ENCODE peak calls at places on chromosomes 2 and 18, in eight cellular contexts. S, A, H, E, N, M, Z and G are unnamed samples. For H3K4me1, the result is how much of the 10 kb centered on the place peaks cover.

GRCh38 chr2:164061129-164061746 is 325.4 kb upstream of the FIGN start:
- DNase-seq in A (no peak), M (no peak), S (no peak), Z (no peak), E (peak), H (no peak), N (peak), G (no peak)

GRCh38 chr2:98463988-98464771 is 19.5 kb downstream of the INPP4A start:
- DNase-seq in Z (peak), S (no peak), A (no peak), E (no peak), N (no peak), H (peak), M (peak), G (no peak)

GRCh38 chr18:54946149-54946581 is 13.1 kb downstream of the CCDC68 start:
- DNase-seq in N (peak), S (no peak), A (no peak), H (peak), M (no peak), Z (no peak), E (peak), G (no peak)

GRCh38 chr18:3579701-3580100 is 129.7 kb downstream of the TGIF1 start:
- DNase-seq in S (peak), A (no peak), Z (no peak), E (peak), M (no peak), N (peak), H (no peak), G (no peak)

GRCh38 chr18:8988262-8988871 is 114.1 kb upstream of the NDUFV2 start:
- DNase-seq in S (no peak), M (peak), N (peak), Z (peak), A (peak), E (peak), H (peak), G (peak)

GRCh38 chr2:188024811-188025210 is 266.9 kb upstream of the GULP1 start:
- DNase-seq in S (no peak), H (no peak), A (no peak), N (peak), M (no peak), E (peak), Z (no peak), G (no peak)

GRCh38 chr2:73910873-73911547 is 15.7 kb upstream of the DGUOK start:
- DNase-seq in A (no peak), H (no peak), M (no peak), N (no peak), S (no peak), Z (peak), E (no peak), G (no peak)

GRCh38 chr2:180790891-180791290 is 189.5 kb upstream of the UBE2E3 start:
- DNase-seq in N (peak), M (no peak), S (no peak), E (peak), A (no peak), H (no peak), Z (no peak), G (no peak)

GRCh38 chr2:156573710-156574109 is 137.5 kb downstream of the GPD2 start:
- DNase-seq in A (no peak), S (no peak), N (no peak), M (no peak), H (no peak), Z (no peak), E (no peak), G (no peak)

GRCh38 chr2:69047625-69048145 is 34.7 kb downstream of the ANTXR1 start:
- DNase-seq in S (no peak), H (no peak), Z (no peak), E (no peak), N (no peak), M (no peak), A (no peak), G (no peak)

GRCh38 chr2:54422072-54422581 is 34.0 kb upstream of the SPTBN1 start:
- DNase-seq in H (peak), M (no peak), A (no peak), Z (no peak), S (no peak), E (no peak), N (no peak), G (no peak)

GRCh38 chr18:74896390-74896991 is 298.8 kb downstream of the ZNF407 start:
- DNase-seq in A (no peak), H (peak), N (peak), S (peak), M (no peak), Z (no peak), E (no peak), G (peak)

GRCh38 chr2:41954304-41955291 is 93.2 kb upstream of the PKDCC start:
- DNase-seq in E (no peak), A (no peak), Z (no peak), N (no peak), H (no peak), S (no peak), M (no peak), G (no peak)

GRCh38 chr2:223113161-223113560 is 61.2 kb downstream of the KCNE4 start:
- DNase-seq in Z (no peak), E (no peak), A (no peak), N (peak), S (no peak), M (no peak), H (no peak), G (no peak)

GRCh38 chr18:29003194-29003593 is 826.3 kb upstream of the CDH2 start:
- DNase-seq in N (no peak), M (no peak), E (no peak), A (no peak), Z (no peak), H (no peak), S (no peak), G (no peak)

GRCh38 chr18:39966275-39966674 is 1988.8 kb upstream of the PIK3C3 start:
- DNase-seq in N (no peak), S (no peak), E (no peak), A (no peak), Z (no peak), H (no peak), M (no peak), G (no peak)

GRCh38 chr2:65494078-65494477 is 61.7 kb upstream of the SPRED2 start:
- DNase-seq in Z (no peak), M (no peak), N (no peak), E (no peak), H (no peak), S (no peak), A (no peak), G (no peak)

GRCh38 chr2:112725545-112726457 is 5.0 kb downstream of the NT5DC4 start:
- DNase-seq in M (no peak), N (no peak), S (peak), Z (no peak), E (no peak), H (no peak), A (no peak), G (no peak)

GRCh38 chr18:7561907-7562460 is 5.1 kb upstream of the PTPRM start:
- DNase-seq in S (no peak), Z (no peak), E (peak), M (no peak), H (no peak), N (no peak), A (no peak), G (no peak)

GRCh38 chr2:121104721-121105141 is 180.3 kb downstream of the TFCP2L1 start:
- DNase-seq in Z (peak), M (no peak), N (peak), S (no peak), A (no peak), H (no peak), E (peak), G (no peak)

GRCh38 chr18:48031011-48031480 is 100.6 kb upstream of the SMAD2 start:
- DNase-seq in A (peak), M (peak), Z (peak), E (peak), H (no peak), S (peak), N (peak), G (peak)

GRCh38 chr2:26904839-26905238 is 56.9 kb downstream of the DPYSL5 start:
- DNase-seq in A (no peak), M (no peak), H (no peak), E (no peak), Z (no peak), N (no peak), S (no peak), G (no peak)

GRCh38 chr2:208033701-208034502 is 8.6 kb upstream of the PLEKHM3 start:
- DNase-seq in E (peak), N (peak), M (peak), S (peak), H (peak), A (no peak), Z (no peak), G (peak)

GRCh38 chr18:907171-907879 is 2.7 kb downstream of the ADCYAP1 start:
- DNase-seq in Z (no peak), H (no peak), A (no peak), N (no peak), E (no peak), M (no peak), S (no peak), G (peak)

GRCh38 chr18:27075828-27076227 is 109.3 kb downstream of the CHST9 start:
- DNase-seq in E (no peak), Z (no peak), A (no peak), M (no peak), H (no peak), S (no peak), N (no peak), G (no peak)

GRCh38 chr18:67514901-67515540 is 1.5 kb downstream of the DSEL start:
- DNase-seq in Z (no peak), M (no peak), E (peak), N (peak), S (no peak), A (no peak), H (no peak), G (no peak)

GRCh38 chr18:35029103-35029502 is 12.1 kb upstream of the MAPRE2 start:
- DNase-seq in H (no peak), Z (no peak), A (no peak), E (peak), N (peak), S (no peak), M (no peak), G (no peak)

GRCh38 chr2:46170611-46171385 is 126.4 kb upstream of the EPAS1 start:
- DNase-seq in Z (no peak), A (no peak), E (no peak), H (no peak), S (peak), N (no peak), M (no peak), G (no peak)

GRCh38 chr2:4516362-4516761 is 813.0 kb downstream of the DCDC2C start:
- DNase-seq in H (no peak), M (no peak), E (no peak), S (no peak), A (no peak), Z (no peak), N (no peak), G (no peak)

GRCh38 chr18:79217979-79218604 is 148.9 kb downstream of the ATP9B start:
- DNase-seq in E (peak), S (no peak), A (no peak), M (no peak), N (no peak), H (no peak), Z (peak), G (no peak)

GRCh38 chr2:38033651-38034050 is 42.3 kb downstream of the CYP1B1 start:
- DNase-seq in M (no peak), S (no peak), A (no peak), N (no peak), Z (no peak), H (no peak), E (peak), G (no peak)

GRCh38 chr2:203797363-203798111 is 70.0 kb upstream of the CTLA4 start:
- DNase-seq in Z (no peak), E (peak), M (no peak), S (no peak), H (no peak), A (no peak), N (peak), G (no peak)

GRCh38 chr2:64615206-64615763 is 38.4 kb downstream of the SERTAD2 start:
- DNase-seq in S (no peak), M (no peak), A (no peak), H (no peak), N (no peak), E (no peak), Z (peak), G (no peak)

GRCh38 chr2:97728091-97728596 is 14.8 kb downstream of the ZAP70 start:
- DNase-seq in H (no peak), S (peak), Z (peak), E (no peak), N (no peak), M (peak), A (no peak), G (peak)

GRCh38 chr18:55687106-55687505 is 99.1 kb upstream of the TCF4 start:
- DNase-seq in A (no peak), S (no peak), N (no peak), E (no peak), Z (no peak), H (no peak), M (no peak), G (no peak)

GRCh38 chr2:86831537-86831936 is 30.1 kb downstream of the CD8B start:
- DNase-seq in E (no peak), A (no peak), N (no peak), M (no peak), H (no peak), S (no peak), Z (no peak), G (no peak)

GRCh38 chr2:145411493-145411892 is 891.6 kb upstream of the ZEB2 start:
- DNase-seq in M (no peak), E (no peak), Z (no peak), S (no peak), A (no peak), N (no peak), H (peak), G (no peak)

GRCh38 chr2:240255811-240256703 is 115.6 kb upstream of the OTOS start:
- DNase-seq in E (peak), A (no peak), M (no peak), N (no peak), H (no peak), Z (no peak), S (peak), G (peak)

GRCh38 chr2:30243231-30243630 is 11.9 kb downstream of the LBH start:
- DNase-seq in H (no peak), S (no peak), A (no peak), Z (no peak), M (no peak), E (no peak), N (no peak), G (no peak)
- H3K4me1 ChIP-seq in H (half or more), S (under half), A (under half), Z (under half), M (under half), E (under half), N (under half), G (under half)

GRCh38 chr2:105814291-105814940 is 69.7 kb downstream of the NCK2 start:
- DNase-seq in H (no peak), S (peak), A (no peak), M (no peak), E (peak), Z (no peak), N (no peak), G (no peak)
- H3K4me1 ChIP-seq in H (half or more), S (under half), A (under half), M (under half), E (under half), Z (half or more), N (under half), G (under half)

DNA sequence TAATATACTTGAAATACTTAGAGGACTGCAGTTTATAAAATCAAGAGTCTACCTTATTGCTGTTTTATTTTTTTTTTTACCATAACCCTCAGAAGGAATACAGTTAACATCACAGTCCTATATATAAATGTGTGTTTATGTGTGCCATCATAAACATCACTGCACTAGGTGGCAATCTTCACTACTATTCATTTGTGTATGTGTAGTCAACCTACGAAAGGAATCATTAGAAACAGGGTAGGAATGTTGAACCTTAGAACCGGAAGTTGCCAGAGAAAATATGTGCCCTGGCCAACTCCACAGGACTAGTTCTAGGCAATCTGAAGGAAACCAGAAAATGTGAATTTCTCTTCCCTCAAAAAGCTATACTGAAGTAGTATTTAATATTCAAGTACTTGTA is 3.4 kb downstream of the GEN1 start:
- DNase-seq in H (no peak), E (peak), S (no peak), Z (no peak), N (peak), M (no peak), A (no peak), G (no peak)
- H3K4me1 ChIP-seq in H (under half), E (under half), S (under half), Z (under half), N (under half), M (under half), A (under half), G (under half)

DNA sequence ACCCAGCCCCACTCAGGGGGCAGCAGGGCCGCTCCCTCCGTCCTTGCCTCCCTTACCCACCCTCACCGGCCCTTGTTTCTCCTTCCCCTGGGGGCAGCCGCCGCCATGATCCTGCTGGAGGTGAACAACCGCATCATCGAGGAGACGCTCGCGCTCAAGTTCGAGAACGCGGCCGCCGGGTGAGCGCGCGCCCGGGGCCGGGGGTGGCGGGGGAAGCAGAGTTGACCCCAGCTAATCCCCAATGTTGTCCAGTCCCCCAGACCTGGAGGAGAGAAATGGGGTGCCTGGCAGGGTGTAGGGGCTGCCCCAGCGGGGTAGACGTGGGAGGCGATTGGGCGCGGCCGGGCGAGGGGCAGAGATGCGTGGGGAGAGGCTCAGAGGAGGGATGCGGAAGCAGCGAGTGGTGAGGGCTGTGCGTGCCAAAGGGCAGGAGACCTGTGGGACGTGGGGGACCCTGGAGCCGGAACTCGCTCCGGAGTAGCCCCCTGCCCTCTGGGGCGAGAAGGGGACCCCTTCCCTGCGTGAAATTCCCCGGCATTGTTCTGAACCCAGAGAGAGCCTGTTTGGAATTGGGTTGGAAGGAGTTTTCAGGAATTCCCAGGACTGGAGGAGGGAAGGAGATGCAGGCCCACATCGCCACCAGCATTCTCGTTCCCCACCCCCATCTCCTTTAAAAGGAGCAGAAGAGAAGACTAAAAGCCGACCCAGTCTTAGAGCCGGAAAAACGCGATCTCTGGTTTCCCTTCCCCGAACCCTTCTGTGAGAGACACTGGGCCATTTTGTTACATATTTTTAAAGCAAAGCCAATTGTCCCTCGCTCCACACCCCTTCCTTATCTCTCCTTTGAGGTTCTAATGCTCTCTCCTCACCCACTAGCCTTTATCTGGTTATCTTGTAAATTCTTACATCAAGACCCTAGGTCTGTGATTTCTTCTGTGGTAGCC is 649 bp downstream of the ARPC2 start:
- DNase-seq in E (peak), M (peak), S (no peak), H (peak), A (peak), N (peak), Z (peak), G (peak)
- H3K4me1 ChIP-seq in E (under half), M (half or more), S (under half), H (under half), A (under half), N (under half), Z (under half), G (half or more)

DNA sequence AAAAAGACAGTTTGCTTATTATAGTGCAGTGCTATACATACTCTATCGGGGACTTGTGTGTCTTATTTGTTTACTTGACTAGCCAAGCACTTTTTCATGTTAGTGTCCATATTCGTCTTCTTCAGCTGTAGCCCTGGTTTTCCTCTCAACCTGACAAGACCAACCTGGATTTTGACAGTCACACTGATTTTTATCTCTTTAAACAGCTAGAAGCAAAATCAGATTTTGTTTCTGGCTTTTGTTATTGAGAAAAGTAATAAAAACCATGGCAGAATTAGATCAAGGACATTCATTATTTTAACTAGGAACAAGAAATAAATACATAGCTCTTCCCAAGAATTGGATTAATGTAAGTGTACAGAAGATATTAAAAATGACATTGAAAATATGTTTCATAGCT is 56.8 kb downstream of the SPATS2L start:
- DNase-seq in A (no peak), Z (no peak), S (no peak), E (no peak), H (no peak), M (no peak), N (no peak), G (no peak)
- H3K4me1 ChIP-seq in A (under half), Z (under half), S (under half), E (under half), H (under half), M (under half), N (under half), G (under half)

GRCh38 chr2:165633431-165633830 is 160.6 kb downstream of the GALNT3 start:
- DNase-seq in E (no peak), Z (no peak), A (no peak), M (no peak), H (no peak), S (no peak), N (no peak), G (no peak)

GRCh38 chr2:165635532-165635931 is 158.5 kb downstream of the GALNT3 start:
- DNase-seq in A (no peak), M (no peak), N (no peak), E (no peak), Z (no peak), S (peak), H (no peak), G (no peak)

GRCh38 chr2:165636959-165637358 is 157.1 kb downstream of the GALNT3 start:
- DNase-seq in N (no peak), S (peak), H (no peak), A (no peak), E (no peak), Z (no peak), M (no peak), G (no peak)

GRCh38 chr2:165634282-165634681 is 159.8 kb downstream of the GALNT3 start:
- DNase-seq in N (no peak), M (no peak), A (no peak), E (peak), S (no peak), Z (no peak), H (no peak), G (no peak)

DNA sequence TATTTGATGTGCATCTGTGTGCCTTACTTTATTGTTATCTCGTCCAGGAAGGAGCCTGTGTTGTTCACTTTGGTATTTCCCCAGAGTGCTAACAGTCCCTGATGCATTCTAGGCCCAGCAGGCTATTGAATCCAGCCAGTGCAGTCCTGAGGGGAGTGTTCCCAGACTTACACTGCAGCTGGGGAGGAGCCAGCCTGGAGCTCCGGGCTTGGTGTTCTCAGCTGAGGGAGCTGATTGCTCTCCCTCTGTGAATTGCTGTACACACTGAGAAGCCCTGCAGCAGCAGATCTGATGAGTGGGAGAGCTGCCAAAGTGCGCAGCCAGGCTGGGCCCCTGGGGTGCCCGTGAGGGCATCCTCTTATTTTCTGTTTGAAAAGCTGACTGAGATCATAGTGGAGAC is 159.2 kb downstream of the GALNT3 start:
- DNase-seq in A (no peak), Z (peak), E (peak), H (no peak), M (no peak), S (no peak), N (peak), G (no peak)
- H3K4me1 ChIP-seq in A (under half), Z (under half), E (under half), H (under half), M (under half), S (under half), N (under half), G (under half)